ENCODE peak calls at places on chromosomes 4 and X, in four cellular contexts. V is stimulated activated CD8-positive, alpha-beta memory T cell treated with anti-CD3 and anti-CD28 coated beads, Interleukin-7, amount 100 ng/mL, for 1 hour; S is H7; T is AG20443. P is an unnamed sample.

GRCh38 chr4:72568959-72569718 is at the start of gene ADAMTS3:
- DNase-seq in V (no peak), S (peak), T (peak), P (peak)

GRCh38 chr4:16136321-16136720 is 52.5 kb upstream of the PROM1 start:
- DNase-seq in V (no peak), S (no peak), T (no peak), P (no peak)

GRCh38 chrX:13933352-13933751 is 96.3 kb downstream of the GEMIN8 start:
- DNase-seq in V (no peak), S (no peak), T (no peak), P (no peak)

GRCh38 chrX:116384406-116384805 is 52.0 kb upstream of the SLC6A14 start:
- DNase-seq in V (no peak), S (no peak), T (peak), P (no peak)

GRCh38 chrX:115649461-115650063 is 88.6 kb downstream of the PLS3 start:
- DNase-seq in V (no peak), S (no peak), T (no peak), P (no peak)

GRCh38 chr4:122739174-122739573 is 6.7 kb downstream of the BBS12 start:
- DNase-seq in V (no peak), S (no peak), T (peak), P (no peak)

GRCh38 chr4:38034986-38035882 is 75.0 kb downstream of the PTTG2 start:
- DNase-seq in V (no peak), S (peak), T (peak), P (no peak)

GRCh38 chrX:133350751-133351150 is 64.5 kb downstream of the GPC4 start:
- DNase-seq in V (no peak), S (no peak), T (peak), P (no peak)

GRCh38 chr4:168793542-168793941 is 216.5 kb downstream of the CBR4 start:
- DNase-seq in V (no peak), S (no peak), T (no peak), P (no peak)